ENCODE peak calls at places on chromosomes 2 and 18, in seven cellular contexts. Q is K562, K is neural progenitor cell, P is pancreas, M is sigmoid colon, Y is GM23248, C is A549. I is an unnamed sample. For H3K4me1, the result is how much of the 10 kb centered on the place peaks cover.

GRCh38 chr2:54704688-54705605 is 18.5 kb upstream of the EML6 start:
- DNase-seq in Q (peak), K (peak), P (no peak), M (no peak), Y (peak), C (peak), I (no peak)

GRCh38 chr2:133773862-133774674 is 205.8 kb upstream of the NCKAP5 start:
- DNase-seq in Q (no peak), K (no peak), P (no peak), M (peak), Y (no peak), C (no peak), I (no peak)

GRCh38 chr18:49028091-49028490 is 77.3 kb upstream of the SMAD7 start:
- DNase-seq in Q (no peak), K (no peak), P (no peak), M (no peak), Y (no peak), C (no peak), I (no peak)

GRCh38 chr18:78517973-78518372 is 461.6 kb upstream of the SALL3 start:
- DNase-seq in Q (no peak), K (no peak), P (no peak), M (no peak), Y (no peak), C (no peak), I (no peak)

GRCh38 chr2:15223887-15224286 is 337.2 kb downstream of the NBAS start:
- DNase-seq in Q (no peak), K (no peak), P (no peak), M (no peak), Y (peak), C (peak), I (no peak)

GRCh38 chr2:68134554-68134953 is 23.1 kb upstream of the PNO1 start:
- DNase-seq in Q (peak), K (no peak), P (no peak), M (no peak), Y (no peak), C (no peak), I (no peak)

GRCh38 chr2:88016948-88017779 is 817 bp upstream of the RNU2-63P start:
- DNase-seq in Q (peak), K (peak), P (peak), M (peak), Y (no peak), C (peak), I (peak)

GRCh38 chr18:22378672-22379282 is 38.9 kb downstream of the CTAGE1 start:
- DNase-seq in Q (peak), K (peak), P (peak), M (no peak), Y (peak), C (peak), I (peak)

GRCh38 chr2:201466050-201466660 is 14.6 kb downstream of the STRADB start:
- DNase-seq in Q (no peak), K (no peak), P (no peak), M (no peak), Y (peak), C (no peak), I (no peak)

GRCh38 chr18:7559709-7560319 is 7.3 kb upstream of the PTPRM start:
- DNase-seq in Q (no peak), K (no peak), P (no peak), M (no peak), Y (no peak), C (no peak), I (no peak)

GRCh38 chr2:216833076-216833475 is 26.8 kb downstream of the TNP1 start:
- DNase-seq in Q (no peak), K (no peak), P (no peak), M (no peak), Y (no peak), C (no peak), I (no peak)

GRCh38 chr2:46923011-46923669 is 7.5 kb upstream of the MCFD2 start:
- DNase-seq in Q (no peak), K (no peak), P (no peak), M (no peak), Y (peak), C (peak), I (no peak)

GRCh38 chr2:104794416-104794815 is 59.5 kb upstream of the POU3F3 start:
- DNase-seq in Q (no peak), K (no peak), P (no peak), M (no peak), Y (peak), C (no peak), I (no peak)

GRCh38 chr2:111679202-111679601 is 204.8 kb downstream of the ANAPC1 start:
- DNase-seq in Q (no peak), K (no peak), P (no peak), M (no peak), Y (peak), C (no peak), I (no peak)

GRCh38 chr2:60321816-60322215 is 231.6 kb downstream of the BCL11A start:
- DNase-seq in Q (no peak), K (no peak), P (no peak), M (no peak), Y (no peak), C (no peak), I (no peak)

GRCh38 chr2:220209093-220209492 is 581.7 kb downstream of the SLC4A3 start:
- DNase-seq in Q (no peak), K (no peak), P (no peak), M (no peak), Y (no peak), C (no peak), I (no peak)

GRCh38 chr18:49647496-49648168 is 85.8 kb downstream of the LIPG start:
- DNase-seq in Q (no peak), K (no peak), P (no peak), M (peak), Y (peak), C (no peak), I (no peak)

GRCh38 chr18:62989195-62989594 is 273.9 kb downstream of the PHLPP1 start:
- DNase-seq in Q (no peak), K (no peak), P (no peak), M (no peak), Y (no peak), C (no peak), I (no peak)

GRCh38 chr18:9742588-9743131 is 34.6 kb downstream of the RAB31 start:
- DNase-seq in Q (peak), K (no peak), P (no peak), M (no peak), Y (peak), C (peak), I (peak)

GRCh38 chr2:9972621-9973445 is 21.3 kb downstream of the GRHL1 start:
- DNase-seq in Q (peak), K (no peak), P (no peak), M (no peak), Y (peak), C (no peak), I (peak)

GRCh38 chr2:70247364-70248144 is 874 bp downstream of the TIA1 start:
- DNase-seq in Q (peak), K (peak), P (no peak), M (no peak), Y (peak), C (no peak), I (no peak)

GRCh38 chr2:203453858-203454451 is 81.1 kb downstream of the RAPH1 start:
- DNase-seq in Q (peak), K (peak), P (no peak), M (no peak), Y (peak), C (peak), I (no peak)

GRCh38 chr2:149169653-149170052 is 131.2 kb downstream of the LYPD6B start:
- DNase-seq in Q (no peak), K (no peak), P (peak), M (no peak), Y (peak), C (no peak), I (no peak)

GRCh38 chr2:57160976-57161375 is 885.6 kb upstream of the VRK2 start:
- DNase-seq in Q (no peak), K (no peak), P (no peak), M (no peak), Y (peak), C (no peak), I (no peak)

GRCh38 chr2:19868705-19869550 is 32.9 kb downstream of the TTC32 start:
- DNase-seq in Q (peak), K (peak), P (peak), M (peak), Y (peak), C (no peak), I (peak)

GRCh38 chr2:106833248-106833647 is 52.7 kb downstream of the ST6GAL2 start:
- DNase-seq in Q (no peak), K (no peak), P (no peak), M (no peak), Y (no peak), C (no peak), I (no peak)

GRCh38 chr2:235291464-235291863 is 202.4 kb upstream of the AGAP1 start:
- DNase-seq in Q (no peak), K (no peak), P (no peak), M (no peak), Y (no peak), C (peak), I (no peak)

GRCh38 chr2:206531996-206532543 is 88.7 kb downstream of the ADAM23 start:
- DNase-seq in Q (no peak), K (no peak), P (no peak), M (no peak), Y (peak), C (no peak), I (no peak)

GRCh38 chr18:63342206-63342605 is 22.6 kb upstream of the BCL2 start:
- DNase-seq in Q (peak), K (peak), P (no peak), M (no peak), Y (peak), C (peak), I (peak)

GRCh38 chr18:4232656-4233055 is 222.5 kb downstream of the DLGAP1 start:
- DNase-seq in Q (no peak), K (no peak), P (no peak), M (no peak), Y (no peak), C (no peak), I (no peak)

GRCh38 chr2:61117534-61117933 is 44.5 kb upstream of the C2orf74 start:
- DNase-seq in Q (no peak), K (no peak), P (no peak), M (no peak), Y (peak), C (no peak), I (no peak)

GRCh38 chr18:47387864-47388263 is 136.4 kb upstream of the SKOR2 start:
- DNase-seq in Q (no peak), K (no peak), P (no peak), M (no peak), Y (no peak), C (no peak), I (no peak)

GRCh38 chr2:159002465-159003130 is 34.2 kb downstream of the TANC1 start:
- DNase-seq in Q (no peak), K (no peak), P (no peak), M (no peak), Y (no peak), C (no peak), I (no peak)

GRCh38 chr18:58402951-58403702 is 225.8 kb downstream of the ALPK2 start:
- DNase-seq in Q (no peak), K (peak), P (no peak), M (no peak), Y (no peak), C (no peak), I (peak)

GRCh38 chr18:44837491-44838185 is 156.9 kb downstream of the SETBP1 start:
- DNase-seq in Q (no peak), K (no peak), P (no peak), M (no peak), Y (no peak), C (no peak), I (no peak)

DNA sequence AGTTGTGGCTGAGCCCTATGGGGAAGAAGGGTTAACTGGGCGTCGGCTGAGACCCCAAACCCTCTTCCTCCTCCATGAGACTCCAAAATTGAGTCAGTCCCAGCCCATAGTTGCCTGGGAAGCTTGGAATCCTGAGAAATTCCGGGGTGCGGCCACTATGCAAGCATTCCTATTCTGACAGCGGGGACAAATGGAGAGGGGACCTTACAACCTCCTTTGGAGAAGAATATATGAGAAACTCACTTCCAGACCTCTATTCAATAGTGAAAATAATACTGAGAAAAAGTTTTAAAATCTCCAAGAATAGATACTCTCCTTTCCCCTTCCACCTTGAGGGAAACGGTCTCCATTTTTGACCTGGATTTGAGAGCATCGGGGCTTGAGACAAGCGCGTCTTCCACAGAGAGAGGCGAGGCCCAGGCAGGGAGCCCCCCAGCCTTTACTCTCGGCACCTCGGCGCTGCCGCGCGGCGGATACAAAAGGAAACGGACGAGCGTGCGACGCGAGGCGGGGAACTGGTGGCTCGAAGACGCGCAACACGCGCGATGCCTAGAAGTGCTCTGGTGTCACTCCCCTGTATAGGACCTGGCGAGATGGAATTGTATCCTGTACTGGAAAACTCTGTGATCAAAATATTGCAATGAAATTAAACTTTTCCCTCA is 11.1 kb downstream of the NR4A2 start:
- DNase-seq in Q (no peak), K (peak), P (peak), M (no peak), Y (peak), C (no peak), I (peak)
- H3K4me3 ChIP-seq in Q (no peak), K (peak), P (peak), M (peak), Y (peak), C (peak), I (peak)

GRCh38 chr2:11757101-11757500 is 10.7 kb downstream of the LPIN1 start:
- DNase-seq in Q (no peak), K (no peak), P (no peak), M (no peak), Y (no peak), C (no peak), I (no peak)
- H3K4me1 ChIP-seq in Q (under half), K (under half), P (under half), M (under half), Y (under half), C (under half), I (under half)

GRCh38 chr2:237343993-237344392 is 70.0 kb downstream of the COL6A3 start:
- DNase-seq in Q (no peak), K (no peak), P (no peak), M (no peak), Y (no peak), C (no peak), I (no peak)
- H3K27ac ChIP-seq in Q (no peak), K (no peak), P (no peak), M (peak), Y (no peak), C (no peak), I (no peak)

GRCh38 chr2:48767330-48767729 is 11.8 kb upstream of the LHCGR start:
- DNase-seq in Q (peak), K (no peak), P (no peak), M (no peak), Y (no peak), C (no peak), I (peak)
- H3K4me3 ChIP-seq in Q (no peak), K (no peak), P (no peak), M (no peak), Y (no peak), C (no peak), I (no peak)

GRCh38 chr2:85254540-85255261 is 73.1 kb downstream of the TGOLN2 start:
- DNase-seq in Q (no peak), K (peak), P (no peak), M (no peak), Y (no peak), C (no peak), I (no peak)

GRCh38 chr2:85255456-85255812 is 72.4 kb downstream of the TGOLN2 start:
- DNase-seq in Q (no peak), K (no peak), P (no peak), M (no peak), Y (no peak), C (no peak), I (no peak)

GRCh38 chr2:85251070-85251616 is 76.6 kb downstream of the TGOLN2 start:
- DNase-seq in Q (no peak), K (no peak), P (no peak), M (no peak), Y (no peak), C (no peak), I (no peak)

GRCh38 chr2:85255813-85256581 is 71.8 kb downstream of the TGOLN2 start:
- DNase-seq in Q (no peak), K (peak), P (peak), M (no peak), Y (peak), C (no peak), I (peak)

DNA sequence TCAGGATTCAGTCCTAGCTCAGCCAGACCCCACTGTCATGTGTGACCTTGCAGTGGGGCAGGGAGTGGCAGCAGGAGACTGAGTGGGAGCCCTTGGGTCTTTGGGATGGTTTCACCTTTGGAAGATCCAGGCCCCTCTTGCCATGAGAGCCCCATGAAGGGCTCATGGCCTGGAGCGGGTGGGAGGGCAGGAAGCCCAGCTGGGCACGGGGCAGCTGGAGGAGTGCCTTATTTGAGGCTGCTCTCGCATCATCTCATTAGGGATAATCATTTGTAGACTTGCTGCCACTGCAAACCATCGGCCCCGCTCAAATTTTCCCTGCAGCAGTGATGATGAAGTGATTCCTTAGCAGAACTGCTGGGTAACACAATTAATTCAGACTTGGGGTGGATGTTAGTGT is 73.9 kb downstream of the TGOLN2 start:
- DNase-seq in Q (no peak), K (no peak), P (no peak), M (no peak), Y (no peak), C (no peak), I (no peak)
- H3K4me1 ChIP-seq in Q (under half), K (half or more), P (under half), M (half or more), Y (under half), C (under half), I (under half)

DNA sequence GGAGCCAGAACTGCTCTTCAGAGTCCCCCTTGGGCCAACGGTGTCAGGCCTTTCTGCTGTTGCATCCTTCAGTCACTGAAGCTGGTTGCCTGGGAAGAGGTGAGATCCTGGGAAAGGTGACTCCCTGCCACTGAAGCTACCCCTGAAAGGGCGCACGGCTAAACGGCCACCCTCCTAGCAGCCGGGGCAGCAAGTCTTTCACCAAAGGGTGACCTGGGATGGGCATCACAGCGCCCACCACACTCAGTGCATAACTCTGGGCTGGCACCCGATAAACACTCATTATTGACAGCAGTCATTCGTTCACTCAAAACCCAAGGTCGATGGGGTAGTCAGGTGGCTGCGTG is 26.5 kb upstream of the FOSL2 start:
- DNase-seq in Q (no peak), K (no peak), P (no peak), M (no peak), Y (no peak), C (no peak), I (no peak)
- H3K27ac ChIP-seq in Q (peak), K (no peak), P (no peak), M (no peak), Y (no peak), C (peak), I (no peak)

GRCh38 chr18:5824370-5824984 is 70.8 kb downstream of the TMEM200C start:
- DNase-seq in Q (no peak), K (no peak), P (no peak), M (no peak), Y (no peak), C (no peak), I (no peak)
- H3K4me3 ChIP-seq in Q (no peak), K (no peak), P (no peak), M (no peak), Y (no peak), C (no peak), I (no peak)

GRCh38 chr2:177392373-177393246 is at the start of gene AGPS:
- DNase-seq in Q (peak), K (peak), P (peak), M (peak), Y (peak), C (peak), I (peak)
- H3K4me1 ChIP-seq in Q (under half), K (under half), P (under half), M (under half), Y (under half), C (half or more), I (under half)

GRCh38 chr2:152573168-152573567 is 144.1 kb downstream of the PRPF40A start:
- DNase-seq in Q (peak), K (no peak), P (no peak), M (no peak), Y (peak), C (peak), I (no peak)
- H3K27ac ChIP-seq in Q (no peak), K (no peak), P (no peak), M (no peak), Y (peak), C (no peak), I (no peak)

I was measured in thyroid gland.